ENCODE peak calls at places on chromosome 4, in eight cellular contexts. One of them, this sample, is unnamed. For H3K4me1, the result is how much of the 10 kb centered on the place peaks cover.

GRCh38 chr4:126223784-126224407 is 909.1 kb downstream of the FAT4 start:
- DNase-seq in endodermal cell: no peak
- DNase-seq in SK-N-SH: no peak
- DNase-seq in H1: no peak
- DNase-seq in PC-3: peak
- DNase-seq in H9: no peak
- DNase-seq in keratinocyte: no peak
- DNase-seq in fibroblast of lung: peak
- DNase-seq in this sample: no peak

GRCh38 chr4:69060651-69061308 is 35.5 kb upstream of the UGT2B7 start:
- DNase-seq in endodermal cell: no peak
- DNase-seq in SK-N-SH: no peak
- DNase-seq in H1: no peak
- DNase-seq in PC-3: peak
- DNase-seq in H9: no peak
- DNase-seq in keratinocyte: no peak
- DNase-seq in fibroblast of lung: no peak
- DNase-seq in this sample: no peak

GRCh38 chr4:25843340-25844097 is 19.3 kb downstream of the SEL1L3 start:
- DNase-seq in endodermal cell: no peak
- DNase-seq in SK-N-SH: no peak
- DNase-seq in H1: no peak
- DNase-seq in PC-3: peak
- DNase-seq in H9: no peak
- DNase-seq in keratinocyte: no peak
- DNase-seq in fibroblast of lung: no peak
- DNase-seq in this sample: peak

GRCh38 chr4:37389967-37390580 is 145.5 kb downstream of the NWD2 start:
- DNase-seq in endodermal cell: peak
- DNase-seq in SK-N-SH: peak
- DNase-seq in H1: no peak
- DNase-seq in PC-3: peak
- DNase-seq in H9: no peak
- DNase-seq in keratinocyte: no peak
- DNase-seq in fibroblast of lung: peak
- DNase-seq in this sample: peak

GRCh38 chr4:100649478-100649877 is 131.7 kb upstream of the EMCN start:
- DNase-seq in endodermal cell: no peak
- DNase-seq in SK-N-SH: peak
- DNase-seq in H1: no peak
- DNase-seq in PC-3: peak
- DNase-seq in H9: no peak
- DNase-seq in keratinocyte: no peak
- DNase-seq in fibroblast of lung: no peak
- DNase-seq in this sample: no peak

GRCh38 chr4:144868309-144868708 is 222.4 kb downstream of the HHIP start:
- DNase-seq in endodermal cell: no peak
- DNase-seq in SK-N-SH: no peak
- DNase-seq in H1: no peak
- DNase-seq in PC-3: no peak
- DNase-seq in H9: no peak
- DNase-seq in keratinocyte: no peak
- DNase-seq in fibroblast of lung: no peak
- DNase-seq in this sample: no peak

GRCh38 chr4:174592985-174593335 is 70.7 kb upstream of the HPGD start:
- DNase-seq in endodermal cell: no peak
- DNase-seq in SK-N-SH: no peak
- DNase-seq in H1: no peak
- DNase-seq in PC-3: peak
- DNase-seq in H9: no peak
- DNase-seq in keratinocyte: no peak
- DNase-seq in fibroblast of lung: peak
- DNase-seq in this sample: no peak

GRCh38 chr4:56914336-56914735 is 6.6 kb downstream of the REST start:
- DNase-seq in endodermal cell: no peak
- DNase-seq in SK-N-SH: no peak
- DNase-seq in H1: no peak
- DNase-seq in PC-3: no peak
- DNase-seq in H9: no peak
- DNase-seq in keratinocyte: no peak
- DNase-seq in fibroblast of lung: no peak
- DNase-seq in this sample: no peak

GRCh38 chr4:154781126-154781982 is at the start of gene RBM46:
- DNase-seq in endodermal cell: peak
- DNase-seq in SK-N-SH: peak
- DNase-seq in H1: peak
- DNase-seq in PC-3: no peak
- DNase-seq in H9: peak
- DNase-seq in keratinocyte: no peak
- DNase-seq in fibroblast of lung: no peak
- DNase-seq in this sample: no peak

GRCh38 chr4:7626551-7626950 is 191.8 kb upstream of the PSAPL1 start:
- DNase-seq in endodermal cell: no peak
- DNase-seq in SK-N-SH: no peak
- DNase-seq in H1: no peak
- DNase-seq in PC-3: no peak
- DNase-seq in H9: no peak
- DNase-seq in keratinocyte: no peak
- DNase-seq in fibroblast of lung: no peak
- DNase-seq in this sample: no peak

GRCh38 chr4:138458751-138459150 is 216.6 kb upstream of the SLC7A11 start:
- DNase-seq in endodermal cell: no peak
- DNase-seq in SK-N-SH: no peak
- DNase-seq in H1: no peak
- DNase-seq in PC-3: no peak
- DNase-seq in H9: no peak
- DNase-seq in keratinocyte: no peak
- DNase-seq in fibroblast of lung: no peak
- DNase-seq in this sample: no peak

GRCh38 chr4:124414641-124415040 is 297.9 kb downstream of the ANKRD50 start:
- DNase-seq in endodermal cell: no peak
- DNase-seq in SK-N-SH: no peak
- DNase-seq in H1: no peak
- DNase-seq in PC-3: peak
- DNase-seq in H9: no peak
- DNase-seq in keratinocyte: no peak
- DNase-seq in fibroblast of lung: peak
- DNase-seq in this sample: no peak

GRCh38 chr4:101000496-101000895 is 346.8 kb downstream of the PPP3CA start:
- DNase-seq in endodermal cell: no peak
- DNase-seq in SK-N-SH: no peak
- DNase-seq in H1: no peak
- DNase-seq in PC-3: no peak
- DNase-seq in H9: no peak
- DNase-seq in keratinocyte: no peak
- DNase-seq in fibroblast of lung: no peak
- DNase-seq in this sample: no peak

GRCh38 chr4:119517361-119518229 is 111.0 kb downstream of the PDE5A start:
- DNase-seq in endodermal cell: no peak
- DNase-seq in SK-N-SH: peak
- DNase-seq in H1: no peak
- DNase-seq in PC-3: no peak
- DNase-seq in H9: no peak
- DNase-seq in keratinocyte: no peak
- DNase-seq in fibroblast of lung: peak
- DNase-seq in this sample: no peak

GRCh38 chr4:80500593-80500992 is 165.1 kb downstream of the CFAP299 start:
- DNase-seq in endodermal cell: no peak
- DNase-seq in SK-N-SH: no peak
- DNase-seq in H1: no peak
- DNase-seq in PC-3: no peak
- DNase-seq in H9: no peak
- DNase-seq in keratinocyte: no peak
- DNase-seq in fibroblast of lung: peak
- DNase-seq in this sample: no peak

GRCh38 chr4:168264903-168265302 is 53.6 kb downstream of the DDX60 start:
- DNase-seq in endodermal cell: no peak
- DNase-seq in SK-N-SH: no peak
- DNase-seq in H1: no peak
- DNase-seq in PC-3: no peak
- DNase-seq in H9: no peak
- DNase-seq in keratinocyte: no peak
- DNase-seq in fibroblast of lung: peak
- DNase-seq in this sample: no peak

GRCh38 chr4:177302371-177303100 is 7.1 kb upstream of the NEIL3 start:
- DNase-seq in endodermal cell: no peak
- DNase-seq in SK-N-SH: no peak
- DNase-seq in H1: no peak
- DNase-seq in PC-3: no peak
- DNase-seq in H9: no peak
- DNase-seq in keratinocyte: no peak
- DNase-seq in fibroblast of lung: peak
- DNase-seq in this sample: no peak

GRCh38 chr4:24472514-24473308 is 111.6 kb downstream of the DHX15 start:
- DNase-seq in endodermal cell: peak
- DNase-seq in SK-N-SH: peak
- DNase-seq in H1: peak
- DNase-seq in PC-3: peak
- DNase-seq in H9: peak
- DNase-seq in keratinocyte: no peak
- DNase-seq in fibroblast of lung: peak
- DNase-seq in this sample: peak

GRCh38 chr4:184406915-184407314 is 67.4 kb downstream of the IRF2 start:
- DNase-seq in endodermal cell: no peak
- DNase-seq in SK-N-SH: no peak
- DNase-seq in H1: no peak
- DNase-seq in PC-3: no peak
- DNase-seq in H9: no peak
- DNase-seq in keratinocyte: no peak
- DNase-seq in fibroblast of lung: no peak
- DNase-seq in this sample: peak
- H3K9ac ChIP-seq in endodermal cell: no peak
- H3K9ac ChIP-seq in SK-N-SH: no peak
- H3K9ac ChIP-seq in H1: no peak
- H3K9ac ChIP-seq in PC-3: no peak
- H3K9ac ChIP-seq in H9: no peak
- H3K9ac ChIP-seq in keratinocyte: no peak
- H3K9ac ChIP-seq in fibroblast of lung: no peak
- H3K9ac ChIP-seq in this sample: peak

GRCh38 chr4:114563536-114564315 is 34.9 kb upstream of the UGT8 start:
- DNase-seq in endodermal cell: peak
- DNase-seq in SK-N-SH: no peak
- DNase-seq in H1: no peak
- DNase-seq in PC-3: peak
- DNase-seq in H9: no peak
- DNase-seq in keratinocyte: no peak
- DNase-seq in fibroblast of lung: no peak
- DNase-seq in this sample: no peak
- H3K4me1 ChIP-seq in endodermal cell: under half
- H3K4me1 ChIP-seq in SK-N-SH: under half
- H3K4me1 ChIP-seq in H1: under half
- H3K4me1 ChIP-seq in PC-3: under half
- H3K4me1 ChIP-seq in H9: under half
- H3K4me1 ChIP-seq in keratinocyte: under half
- H3K4me1 ChIP-seq in fibroblast of lung: under half
- H3K4me1 ChIP-seq in this sample: under half

GRCh38 chr4:180665481-180665880 is 1577.7 kb upstream of the TENM3 start:
- DNase-seq in endodermal cell: no peak
- DNase-seq in SK-N-SH: no peak
- DNase-seq in H1: no peak
- DNase-seq in PC-3: no peak
- DNase-seq in H9: no peak
- DNase-seq in keratinocyte: no peak
- DNase-seq in fibroblast of lung: peak
- DNase-seq in this sample: no peak

GRCh38 chr4:180665994-180666818 is 1577.0 kb upstream of the TENM3 start:
- DNase-seq in endodermal cell: peak
- DNase-seq in SK-N-SH: peak
- DNase-seq in H1: no peak
- DNase-seq in PC-3: peak
- DNase-seq in H9: peak
- DNase-seq in keratinocyte: no peak
- DNase-seq in fibroblast of lung: peak
- DNase-seq in this sample: peak

GRCh38 chr4:180668732-180669131 is 1574.5 kb upstream of the TENM3 start:
- DNase-seq in endodermal cell: no peak
- DNase-seq in SK-N-SH: no peak
- DNase-seq in H1: no peak
- DNase-seq in PC-3: no peak
- DNase-seq in H9: no peak
- DNase-seq in keratinocyte: no peak
- DNase-seq in fibroblast of lung: no peak
- DNase-seq in this sample: no peak

GRCh38 chr4:180669637-180670036 is 1573.6 kb upstream of the TENM3 start:
- DNase-seq in endodermal cell: no peak
- DNase-seq in SK-N-SH: no peak
- DNase-seq in H1: no peak
- DNase-seq in PC-3: peak
- DNase-seq in H9: no peak
- DNase-seq in keratinocyte: no peak
- DNase-seq in fibroblast of lung: no peak
- DNase-seq in this sample: no peak

DNA sequence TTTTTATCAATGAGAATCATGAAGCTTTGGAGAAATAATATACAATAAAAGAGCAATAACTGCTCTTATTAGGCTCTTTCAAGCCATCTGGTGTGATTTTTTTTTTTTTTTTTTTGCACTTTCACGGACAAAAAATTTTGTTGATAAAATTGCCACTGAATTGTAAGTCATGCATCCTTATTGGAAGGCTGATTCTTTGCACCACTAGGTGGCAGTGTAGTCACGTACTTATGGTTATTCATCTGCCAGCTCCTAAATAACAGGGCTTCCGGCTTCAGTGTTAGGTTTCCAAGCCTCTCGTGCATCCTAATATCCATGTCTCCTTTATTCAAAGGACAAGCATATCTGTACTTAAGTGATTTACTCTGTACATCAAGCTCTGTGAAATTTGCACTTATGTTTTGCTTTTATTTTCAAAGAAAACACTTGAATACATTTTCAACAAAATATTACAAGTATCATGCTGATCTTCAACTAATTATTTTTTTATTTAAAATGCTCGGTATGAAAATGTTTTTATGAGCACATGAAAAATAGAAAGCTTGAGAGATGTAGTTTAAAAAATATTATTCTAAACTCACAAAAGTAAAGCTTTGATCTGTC is 1578.3 kb upstream of the TENM3 start:
- DNase-seq in endodermal cell: peak
- DNase-seq in SK-N-SH: peak
- DNase-seq in H1: peak
- DNase-seq in PC-3: peak
- DNase-seq in H9: peak
- DNase-seq in keratinocyte: peak
- DNase-seq in fibroblast of lung: peak
- DNase-seq in this sample: peak
- TF ChIP-seq CTCF in endodermal cell: peak
- TF ChIP-seq CTCF in SK-N-SH: peak
- TF ChIP-seq CTCF in H1: no peak
- TF ChIP-seq CTCF in PC-3: peak
- TF ChIP-seq CTCF in H9: peak
- TF ChIP-seq CTCF in keratinocyte: peak
- TF ChIP-seq CTCF in fibroblast of lung: peak
- TF ChIP-seq CTCF in this sample: peak

DNA sequence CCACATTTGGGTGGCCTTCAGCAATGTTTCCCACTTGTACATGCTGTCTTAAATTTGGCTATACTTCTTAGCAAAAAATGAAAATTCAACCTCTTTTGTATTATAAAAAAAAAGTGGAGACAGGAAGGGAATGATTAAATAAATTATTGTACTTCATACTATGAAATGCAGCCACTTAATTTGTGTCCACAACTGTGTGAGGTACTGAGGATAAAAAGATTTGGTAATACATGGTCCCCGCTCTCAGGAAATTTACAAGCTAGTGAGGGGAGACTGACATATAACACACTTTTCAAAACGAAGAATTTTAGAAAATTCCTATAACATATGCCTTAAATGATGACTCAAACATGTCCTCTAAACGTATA is 105.0 kb downstream of the HNRNPD start:
- DNase-seq in endodermal cell: no peak
- DNase-seq in SK-N-SH: no peak
- DNase-seq in H1: no peak
- DNase-seq in PC-3: no peak
- DNase-seq in H9: no peak
- DNase-seq in keratinocyte: no peak
- DNase-seq in fibroblast of lung: no peak
- DNase-seq in this sample: no peak
- H3K9ac ChIP-seq in endodermal cell: no peak
- H3K9ac ChIP-seq in SK-N-SH: no peak
- H3K9ac ChIP-seq in H1: no peak
- H3K9ac ChIP-seq in PC-3: no peak
- H3K9ac ChIP-seq in H9: no peak
- H3K9ac ChIP-seq in keratinocyte: no peak
- H3K9ac ChIP-seq in fibroblast of lung: no peak
- H3K9ac ChIP-seq in this sample: no peak